ENCODE peak calls at places on chromosomes 2 and 18, in nine cellular contexts. H is NT2/D1, X is prostate gland, R is uterus, Q is right cardiac atrium, Y is HepG2, A is Peyer's patch, U is cardiac muscle cell, K is right atrium auricular region. Z is an unnamed sample. For H3K4me1, the result is how much of the 10 kb centered on the place peaks cover.

GRCh38 chr2:207871506-207871905 is 101.8 kb upstream of the FZD5 start:
- DNase-seq in X (no peak), Q (no peak), H (no peak), U (no peak), R (no peak), Y (no peak), K (no peak), A (no peak), Z (no peak)

GRCh38 chr2:222714361-222715256 is 43.2 kb downstream of the MOGAT1 start:
- DNase-seq in R (peak), Q (peak), A (no peak), U (peak), K (no peak), Y (peak), X (no peak), H (no peak), Z (no peak)

GRCh38 chr2:206282746-206283145 is 8.3 kb downstream of the ZDBF2 start:
- DNase-seq in X (no peak), U (no peak), Y (no peak), R (no peak), H (no peak), Q (no peak), A (no peak), K (no peak), Z (no peak)

GRCh38 chr2:187552959-187553681 is 1.1 kb downstream of the TFPI start:
- DNase-seq in Q (no peak), U (peak), Y (peak), R (no peak), H (no peak), A (no peak), K (no peak), X (no peak), Z (no peak)

GRCh38 chr2:160977376-160977775 is 182.9 kb upstream of the TANK start:
- DNase-seq in R (no peak), H (no peak), A (no peak), U (no peak), X (no peak), Y (no peak), K (no peak), Q (no peak), Z (no peak)

GRCh38 chr2:85924522-85924921 is 35.7 kb upstream of the ST3GAL5 start:
- DNase-seq in X (peak), A (no peak), R (peak), H (no peak), K (peak), Q (peak), Y (no peak), U (peak), Z (no peak)

GRCh38 chr2:201496785-201497184 is 45.2 kb downstream of the STRADB start:
- DNase-seq in K (no peak), H (no peak), Q (no peak), R (no peak), A (no peak), X (no peak), U (no peak), Y (no peak), Z (no peak)

GRCh38 chr2:120591572-120591971 is 144.1 kb upstream of the GLI2 start:
- DNase-seq in Q (peak), X (no peak), H (no peak), Y (no peak), K (no peak), R (no peak), A (no peak), U (no peak), Z (peak)

GRCh38 chr2:209331291-209331844 is 92.5 kb upstream of the MAP2 start:
- DNase-seq in Y (peak), Q (no peak), H (peak), U (peak), A (no peak), K (no peak), R (no peak), X (no peak), Z (no peak)

GRCh38 chr2:231482806-231483391 is 18.6 kb upstream of the NCL start:
- DNase-seq in X (peak), R (peak), U (peak), K (peak), H (no peak), A (peak), Q (peak), Y (peak), Z (peak)
- H3K4me3 ChIP-seq in X (peak), R (peak), U (no peak), K (peak), H (no peak), A (peak), Q (peak), Y (peak), Z (peak)

GRCh38 chr2:40098786-40099470 is 319.9 kb upstream of the THUMPD2 start:
- DNase-seq in R (no peak), X (no peak), Q (no peak), Y (no peak), K (no peak), A (no peak), H (no peak), U (peak), Z (no peak)
- H3K4me1 ChIP-seq in R (under half), X (under half), Q (under half), Y (under half), K (under half), A (under half), H (under half), U (under half), Z (under half)

GRCh38 chr2:156320491-156320896 is 12.0 kb downstream of the NR4A2 start:
- DNase-seq in Y (no peak), Q (peak), R (peak), K (no peak), U (peak), A (no peak), X (no peak), H (no peak), Z (peak)
- H3K4me3 ChIP-seq in Y (no peak), Q (peak), R (peak), K (peak), U (peak), A (peak), X (peak), H (no peak), Z (peak)

DNA sequence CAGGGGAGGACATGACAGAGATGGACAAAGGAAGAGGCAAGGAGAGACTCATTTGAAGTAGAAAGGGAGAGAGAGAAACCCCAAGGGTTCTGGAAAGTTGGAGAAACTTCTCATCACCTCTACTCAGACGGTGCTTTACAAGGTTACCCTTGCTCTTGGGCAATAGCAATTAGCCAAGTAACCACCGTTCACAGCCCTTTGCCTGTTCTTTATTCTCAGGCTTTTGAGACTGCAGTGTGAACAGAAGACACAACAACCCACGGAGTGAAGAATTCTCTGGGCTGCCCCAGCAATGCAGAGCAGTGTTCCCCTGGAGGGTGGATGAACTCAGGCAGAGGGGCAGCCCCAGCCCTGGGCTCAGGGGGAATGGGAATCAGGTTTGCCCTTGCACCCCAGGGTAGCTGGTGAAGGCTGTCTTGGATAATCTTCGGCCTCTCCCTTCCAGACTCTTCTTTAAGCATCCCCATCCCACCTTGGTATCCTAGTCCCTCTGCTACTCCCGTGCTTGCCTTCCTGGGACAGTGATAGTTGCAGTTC is 69.1 kb downstream of the MCFD2 start:
- DNase-seq in K (no peak), A (peak), R (no peak), U (peak), Y (no peak), X (no peak), H (no peak), Q (no peak), Z (no peak)
- H3K4me1 ChIP-seq in K (half or more), A (under half), R (under half), U (under half), Y (under half), X (under half), H (under half), Q (under half), Z (under half)

GRCh38 chr2:234983011-234983726 is 31.4 kb downstream of the SH3BP4 start:
- DNase-seq in H (no peak), Q (no peak), K (no peak), A (peak), X (no peak), U (no peak), R (no peak), Y (no peak), Z (no peak)

GRCh38 chr2:234982096-234982834 is 30.4 kb downstream of the SH3BP4 start:
- DNase-seq in R (no peak), Y (no peak), A (no peak), X (no peak), K (no peak), Q (peak), H (no peak), U (no peak), Z (no peak)

GRCh38 chr2:234979204-234980167 is 27.7 kb downstream of the SH3BP4 start:
- DNase-seq in Q (peak), H (no peak), X (no peak), R (no peak), Y (peak), K (peak), U (peak), A (no peak), Z (no peak)

GRCh38 chr2:234980476-234981187 is 28.8 kb downstream of the SH3BP4 start:
- DNase-seq in A (no peak), X (peak), K (no peak), Y (peak), H (no peak), R (no peak), U (peak), Q (peak), Z (no peak)

DNA sequence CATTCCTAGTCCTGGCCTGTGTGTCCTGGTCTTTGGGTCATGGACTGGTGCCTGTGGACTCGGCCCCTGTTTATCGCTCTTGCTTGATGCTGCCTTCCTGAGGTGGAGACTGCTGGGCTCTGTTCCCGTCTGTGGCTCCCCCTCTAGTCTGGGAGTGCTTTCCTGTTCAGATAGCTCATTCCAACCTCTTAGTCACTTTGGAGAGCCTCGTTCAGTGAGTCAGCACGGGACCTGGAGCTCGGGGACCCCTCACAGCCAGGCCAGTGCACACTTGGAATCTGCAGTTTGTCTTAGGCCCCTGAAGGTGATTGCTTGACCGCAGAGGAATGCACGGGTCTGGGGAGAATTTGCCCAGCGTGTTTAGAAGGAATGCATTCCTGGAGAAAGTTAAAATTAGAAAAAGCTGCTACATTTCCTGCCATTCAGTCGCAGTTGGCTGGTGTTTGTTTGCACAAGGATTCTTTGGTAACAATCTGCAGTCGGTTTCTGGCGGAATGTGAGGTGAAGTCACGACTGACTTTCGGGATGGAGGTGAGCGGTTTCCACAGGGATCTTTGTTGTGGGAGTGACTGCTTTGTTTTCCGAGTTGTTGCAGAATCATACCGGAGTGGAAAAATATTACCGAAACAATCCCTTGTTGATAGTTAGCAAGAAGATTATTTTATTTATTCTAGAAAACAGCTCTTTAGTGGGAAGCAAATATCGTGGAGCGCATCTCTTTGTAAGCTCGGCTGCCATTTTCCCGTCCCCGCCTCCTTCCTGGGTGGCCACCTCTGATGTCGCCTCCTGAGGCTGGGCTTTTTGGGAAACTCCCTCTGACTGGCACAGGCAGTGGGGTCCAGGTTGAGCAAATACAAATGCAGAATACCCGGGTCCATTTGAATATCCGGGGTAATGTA is 29.6 kb downstream of the SH3BP4 start:
- DNase-seq in Y (peak), K (peak), X (no peak), H (peak), Q (peak), R (peak), U (peak), A (no peak), Z (peak)
- H3K4me3 ChIP-seq in Y (peak), K (no peak), X (peak), H (no peak), Q (peak), R (no peak), U (no peak), A (no peak), Z (peak)

GRCh38 chr18:44731866-44732555 is 51.3 kb downstream of the SETBP1 start:
- DNase-seq in Y (no peak), K (no peak), R (no peak), H (no peak), X (no peak), U (no peak), Q (no peak), A (no peak), Z (no peak)

GRCh38 chr18:44729631-44730101 is 49.0 kb downstream of the SETBP1 start:
- DNase-seq in X (no peak), U (peak), K (no peak), A (no peak), Q (no peak), Y (no peak), H (no peak), R (no peak), Z (no peak)

GRCh38 chr18:44733069-44733753 is 52.5 kb downstream of the SETBP1 start:
- DNase-seq in Q (no peak), A (no peak), K (no peak), Y (no peak), R (no peak), U (peak), H (no peak), X (no peak), Z (no peak)

GRCh38 chr18:44732604-44733003 is 51.9 kb downstream of the SETBP1 start:
- DNase-seq in A (no peak), H (no peak), X (peak), Q (no peak), Y (no peak), K (no peak), R (no peak), U (no peak), Z (no peak)

DNA sequence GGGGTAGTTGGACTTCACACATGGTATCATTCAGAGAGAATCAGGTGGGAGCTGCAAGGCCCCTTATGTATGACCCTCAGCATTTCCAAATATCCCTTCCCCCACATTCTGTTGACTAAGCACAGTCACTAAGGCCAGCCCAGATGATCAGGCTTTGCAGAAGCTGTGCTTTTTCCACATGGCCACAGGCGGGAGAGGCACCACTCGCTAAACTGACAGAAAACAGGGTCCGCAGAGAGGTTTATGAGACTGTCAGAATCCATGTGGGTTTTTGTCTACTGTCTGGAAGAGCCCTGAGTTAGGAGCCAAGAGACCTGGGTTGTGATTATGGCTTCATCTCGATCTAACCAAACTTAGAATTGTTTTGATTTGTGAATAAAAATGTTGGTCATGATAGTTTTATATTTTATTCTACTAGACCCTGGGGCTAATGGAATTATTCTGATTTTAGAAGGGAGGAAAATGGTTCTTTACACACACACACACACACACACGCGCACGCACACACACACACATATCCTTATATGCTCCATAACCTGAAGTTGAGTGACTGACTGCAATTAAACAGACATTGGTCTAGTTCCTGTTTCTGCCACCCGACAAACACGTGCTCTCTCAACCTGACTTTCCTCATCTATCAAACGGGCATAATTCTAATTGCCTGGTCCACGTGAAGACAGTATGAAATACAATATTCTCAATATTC is 50.6 kb downstream of the SETBP1 start:
- DNase-seq in Y (no peak), H (no peak), A (no peak), R (no peak), X (no peak), Q (no peak), K (no peak), U (no peak), Z (no peak)
- H3K4me1 ChIP-seq in Y (under half), H (under half), A (under half), R (under half), X (under half), Q (under half), K (under half), U (under half), Z (under half)

GRCh38 chr2:227082286-227082685 is 81.7 kb downstream of the COL4A4 start:
- DNase-seq in H (no peak), U (no peak), X (no peak), A (no peak), Q (no peak), K (no peak), R (no peak), Y (no peak), Z (no peak)

GRCh38 chr2:227079726-227080125 is 84.3 kb downstream of the COL4A4 start:
- DNase-seq in Q (no peak), A (no peak), Y (no peak), U (no peak), R (no peak), X (no peak), H (no peak), K (no peak), Z (no peak)
- H3K4me3 ChIP-seq in Q (no peak), A (no peak), Y (no peak), U (no peak), R (no peak), X (no peak), H (no peak), K (no peak), Z (no peak)

DNA sequence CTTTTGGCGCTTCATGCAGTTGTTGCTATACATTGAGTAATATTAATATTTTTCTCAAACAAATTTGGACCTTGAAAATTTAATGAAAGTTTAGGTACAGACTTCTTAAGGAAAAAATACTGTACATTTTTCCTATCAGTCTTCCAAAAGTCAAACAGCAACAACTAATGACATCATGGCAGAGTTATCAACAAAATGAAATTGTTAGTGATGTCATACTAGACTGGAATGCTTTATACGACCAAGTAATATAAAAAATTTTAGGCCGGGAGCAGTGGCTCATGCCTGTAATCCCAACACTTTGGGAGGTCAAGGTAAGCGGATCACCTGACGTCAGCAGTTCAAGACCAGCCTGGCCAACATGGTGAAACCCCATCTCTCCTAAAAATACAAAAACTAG is 12.0 kb upstream of the STPG4 start:
- DNase-seq in Q (no peak), U (no peak), X (no peak), R (no peak), K (no peak), H (no peak), Y (no peak), A (no peak), Z (no peak)
- H3K4me1 ChIP-seq in Q (under half), U (under half), X (under half), R (under half), K (half or more), H (under half), Y (half or more), A (under half), Z (half or more)

Z was measured in left lung.